ENCODE peak calls at places on chromosome 15, in four cellular contexts. D, V, L and P are unnamed samples.

GRCh38 chr15:63203451-63204090 is 14.2 kb downstream of the RAB8B start:
- DNase-seq in D (no peak), V (peak), L (no peak), P (no peak)

GRCh38 chr15:68205949-68206539 is 912 bp upstream of the CALML4 start:
- DNase-seq in L (no peak), V (peak), D (no peak), P (no peak)

GRCh38 chr15:85380860-85381535 is 595 bp downstream of the AKAP13 start:
- DNase-seq in D (peak), L (peak), V (peak), P (peak)

GRCh38 chr15:57521503-57521902 is 70.2 kb upstream of the MYZAP start:
- DNase-seq in D (no peak), L (no peak), V (no peak), P (no peak)

GRCh38 chr15:45544266-45545023 is 21.9 kb upstream of the SLC30A4 start:
- DNase-seq in L (no peak), D (no peak), V (no peak), P (no peak)

GRCh38 chr15:51776952-51777574 is 25.7 kb downstream of the TMOD2 start:
- DNase-seq in D (peak), V (peak), L (no peak), P (peak)

GRCh38 chr15:90037961-90038633 is 37.0 kb downstream of the ZNF710 start:
- DNase-seq in V (peak), L (no peak), D (no peak), P (peak)

GRCh38 chr15:49538520-49538919 is 82.1 kb downstream of the FAM227B start:
- DNase-seq in L (no peak), D (no peak), V (no peak), P (no peak)

GRCh38 chr15:101373580-101373979 is 78.5 kb upstream of the SNRPA1 start:
- DNase-seq in D (no peak), L (no peak), V (no peak), P (no peak)

GRCh38 chr15:58479941-58480340 is 48.1 kb downstream of the LIPC start:
- DNase-seq in D (no peak), V (no peak), L (no peak), P (no peak)

GRCh38 chr15:68412218-68412617 is 19.7 kb downstream of the ITGA11 start:
- DNase-seq in D (no peak), V (no peak), L (no peak), P (no peak)

GRCh38 chr15:86165263-86166204 is 85.9 kb downstream of the AGBL1 start:
- DNase-seq in D (no peak), V (no peak), L (no peak), P (no peak)

GRCh38 chr15:92091155-92091734 is 237.7 kb downstream of the SLCO3A1 start:
- DNase-seq in D (no peak), V (peak), L (no peak), P (no peak)

GRCh38 chr15:45628136-45628535 is 6.7 kb upstream of the SQOR start:
- DNase-seq in V (no peak), L (no peak), D (no peak), P (no peak)

GRCh38 chr15:39548561-39548960 is 32.3 kb upstream of the THBS1 start:
- DNase-seq in V (no peak), D (no peak), L (no peak), P (no peak)

GRCh38 chr15:30924353-30924752 is 20.6 kb downstream of the FAN1 start:
- DNase-seq in D (no peak), L (no peak), V (no peak), P (no peak)

GRCh38 chr15:39645138-39645975 is 64.5 kb downstream of the THBS1 start:
- DNase-seq in D (no peak), L (no peak), V (no peak), P (no peak)

GRCh38 chr15:83206971-83207621 is 527 bp downstream of the HDGFL3 start:
- DNase-seq in D (peak), V (peak), L (no peak), P (peak)

GRCh38 chr15:69744421-69745162 is 292.0 kb downstream of the RPLP1 start:
- DNase-seq in D (no peak), L (no peak), V (no peak), P (no peak)